ENCODE peak calls at places on chromosomes 5 and 9, in five cellular contexts. K is tibial artery; S is MM.1S; B is upper lobe of right lung; U is activated CD8-positive, alpha-beta T cell treated with anti-CD3 and anti-CD28 coated beads for 36 hours. W is an unnamed sample.

GRCh38 chr5:172498431-172499129 is 44.3 kb upstream of the SH3PXD2B start:
- DNase-seq in U (no peak), S (no peak), K (peak; percentile 47), B (peak; percentile 19), W (no peak)

GRCh38 chr5:118551031-118551430 is 437.3 kb downstream of the DTWD2 start:
- DNase-seq in K (no peak), U (no peak), S (no peak), B (no peak), W (no peak)

GRCh38 chr5:171839112-171839511 is 53.5 kb downstream of the SMIM23 start:
- DNase-seq in S (no peak), U (no peak), B (no peak), K (peak; percentile 0), W (no peak)

GRCh38 chr5:95261369-95262175 is 23.3 kb downstream of the MCTP1 start:
- DNase-seq in K (no peak), B (no peak), S (peak; percentile 37), U (peak; percentile 35), W (peak; percentile 54)

GRCh38 chr5:96031811-96032261 is 70.2 kb upstream of the ELL2 start:
- DNase-seq in K (no peak), S (no peak), B (no peak), U (no peak), W (no peak)

GRCh38 chr9:127629468-127630081 is 17.5 kb downstream of the STXBP1 start:
- DNase-seq in B (peak; percentile 38), K (peak; percentile 29), S (no peak), U (peak; percentile 6), W (no peak)

GRCh38 chr9:33159760-33160127 is 7.4 kb downstream of the B4GALT1 start:
- DNase-seq in U (peak; percentile 85), S (peak; percentile 25), B (peak; percentile 74), K (peak; percentile 78), W (peak; percentile 91)

GRCh38 chr9:89969156-89969566 is 364.3 kb downstream of the GADD45G start:
- DNase-seq in S (no peak), U (peak; percentile 31), B (no peak), K (no peak), W (no peak)

GRCh38 chr5:179648410-179648809 is 24.9 kb upstream of the HNRNPH1 start:
- DNase-seq in K (no peak), S (no peak), B (no peak), U (no peak), W (no peak)

GRCh38 chr5:146765089-146765832 is 113.3 kb downstream of the PPP2R2B start:
- DNase-seq in S (no peak), U (peak; percentile 7), B (no peak), K (no peak), W (no peak)

GRCh38 chr5:4116834-4117233 is 521.2 kb downstream of the IRX1 start:
- DNase-seq in K (no peak), B (no peak), S (no peak), U (peak; percentile 6), W (no peak)

GRCh38 chr9:21060919-21061561 is 16.7 kb downstream of the IFNB1 start:
- DNase-seq in S (peak; percentile 26), B (no peak), U (peak; percentile 24), K (no peak), W (no peak)

GRCh38 chr5:137630972-137631370 is 104.9 kb downstream of the KLHL3 start:
- DNase-seq in B (no peak), U (no peak), K (no peak), S (no peak), W (no peak)

GRCh38 chr5:1330146-1330846 is 14.6 kb downstream of the CLPTM1L start:
- DNase-seq in B (peak; percentile 86), K (peak; percentile 49), U (no peak), S (no peak), W (peak; percentile 26)

GRCh38 chr9:4504250-4504649 is 14.0 kb downstream of the SLC1A1 start:
- DNase-seq in K (no peak), U (no peak), S (no peak), B (no peak), W (no peak)

GRCh38 chr9:123327697-123328100 is 28.3 kb upstream of the CRB2 start:
- DNase-seq in U (no peak), B (peak; percentile 82), K (no peak), S (no peak), W (no peak)

GRCh38 chr9:131398204-131398603 is 4.3 kb downstream of the PRRC2B start:
- DNase-seq in S (peak; percentile 89), U (peak; percentile 71), K (no peak), B (no peak), W (no peak)

GRCh38 chr5:67293177-67293576 is 96.6 kb upstream of the CD180 start:
- DNase-seq in B (no peak), S (no peak), U (no peak), K (no peak), W (no peak)

GRCh38 chr5:56316302-56316994 is 83.3 kb upstream of the ANKRD55 start:
- DNase-seq in B (no peak), S (no peak), U (no peak), K (no peak), W (no peak)

GRCh38 chr5:56313004-56313531 is 79.9 kb upstream of the ANKRD55 start:
- DNase-seq in K (no peak), U (no peak), B (no peak), S (no peak), W (no peak)

GRCh38 chr5:56311306-56311904 is 78.3 kb upstream of the ANKRD55 start:
- DNase-seq in B (no peak), S (no peak), U (no peak), K (no peak), W (no peak)

GRCh38 chr5:56313596-56313995 is 80.5 kb upstream of the ANKRD55 start:
- DNase-seq in K (no peak), B (no peak), U (no peak), S (no peak), W (no peak)

GRCh38 chr5:56314536-56314935 is 81.4 kb upstream of the ANKRD55 start:
- DNase-seq in K (no peak), U (peak; percentile 29), B (no peak), S (no peak), W (no peak)
- TF ChIP-seq CTCF in K (peak; percentile 37), U (peak; percentile 57), B (peak; percentile 43), S (peak; percentile 64), W (peak; percentile 83)

GRCh38 chr5:177568326-177568725 is 14.0 kb upstream of the FAM193B start:
- DNase-seq in S (no peak), K (no peak), B (no peak), U (peak; percentile 6), W (no peak)
- TF ChIP-seq CTCF in S (no peak), K (no peak), B (no peak), U (no peak), W (no peak)

GRCh38 chr5:50969207-50970145 is 303.0 kb downstream of the PARP8 start:
- DNase-seq in B (no peak), S (no peak), K (no peak), U (no peak), W (no peak)

GRCh38 chr5:50965621-50966362 is 299.4 kb downstream of the PARP8 start:
- DNase-seq in K (no peak), U (no peak), S (no peak), B (no peak), W (no peak)

GRCh38 chr5:50967388-50968039 is 301.1 kb downstream of the PARP8 start:
- DNase-seq in B (no peak), S (peak; percentile 38), U (no peak), K (no peak), W (no peak)

GRCh38 chr5:50968296-50969206 is 302.1 kb downstream of the PARP8 start:
- DNase-seq in S (no peak), K (no peak), U (no peak), B (no peak), W (no peak)

DNA sequence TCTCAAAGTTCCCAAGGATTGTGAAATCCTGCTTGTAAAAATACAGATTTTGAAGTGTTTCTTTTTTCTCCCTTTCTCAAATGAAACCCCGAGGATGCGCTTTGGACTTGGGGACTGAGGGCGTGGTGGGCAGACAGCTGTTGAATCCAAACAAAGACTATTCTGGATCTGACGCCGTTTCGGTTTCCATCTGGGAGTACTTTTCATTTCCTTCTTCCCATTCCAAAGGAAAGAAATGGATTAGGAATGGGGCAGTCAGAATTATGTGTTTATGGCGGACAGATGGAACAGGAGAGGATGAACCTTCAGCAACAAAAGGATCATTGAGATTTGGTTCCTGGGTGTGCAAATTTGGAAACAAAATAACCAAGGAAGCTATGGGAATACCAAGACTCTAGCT is 300.5 kb downstream of the PARP8 start:
- DNase-seq in S (no peak), U (no peak), B (no peak), K (no peak), W (no peak)
- TF ChIP-seq CTCF in S (no peak), U (no peak), B (no peak), K (no peak), W (no peak)

GRCh38 chr5:151740336-151740942 is 18.0 kb downstream of the ATOX1 start:
- DNase-seq in K (peak; percentile 84), B (no peak), S (peak; percentile 75), U (peak; percentile 59), W (peak; percentile 57)

GRCh38 chr5:151741678-151742423 is 16.6 kb downstream of the ATOX1 start:
- DNase-seq in B (no peak), K (no peak), S (no peak), U (no peak), W (no peak)

GRCh38 chr5:151739395-151739794 is 19.0 kb downstream of the ATOX1 start:
- DNase-seq in B (no peak), U (no peak), S (no peak), K (no peak), W (no peak)

GRCh38 chr5:151739939-151740335 is 18.5 kb downstream of the ATOX1 start:
- DNase-seq in K (no peak), U (no peak), S (no peak), B (no peak), W (no peak)

DNA sequence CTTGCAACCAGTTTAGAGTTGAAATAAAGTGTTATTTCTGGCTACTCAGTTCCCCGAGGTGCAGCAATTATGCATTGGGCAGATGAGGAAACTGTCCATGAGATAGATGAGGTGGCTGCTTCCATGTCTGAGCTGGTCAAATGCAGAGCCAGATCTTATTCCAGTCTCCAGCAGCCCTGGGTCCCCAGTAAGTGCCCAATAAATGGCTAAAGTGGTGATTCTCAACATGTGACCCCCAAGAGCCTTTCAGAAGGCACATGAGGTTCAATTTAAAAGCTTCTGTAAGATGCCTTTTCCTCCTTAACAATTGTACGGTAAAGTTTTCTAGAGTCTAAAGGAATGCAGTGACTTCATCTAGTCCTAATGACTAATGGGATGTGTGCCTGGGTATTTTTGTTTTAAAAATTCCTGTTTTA is 17.5 kb downstream of the ATOX1 start:
- DNase-seq in S (no peak), U (no peak), K (no peak), B (no peak), W (no peak)
- TF ChIP-seq CTCF in S (no peak), U (peak; percentile 17), K (no peak), B (no peak), W (peak; percentile 70)

W was measured in CD14-positive monocyte.